ENCODE peak calls at places on chromosomes 11 and 22, in five cellular contexts. C is endothelial cell, B is body of pancreas, G is GM10248, Y is BJ. Q is an unnamed sample.

GRCh38 chr11:111982019-111982464 is 43.2 kb upstream of the DLAT start:
- DNase-seq in C (peak), B (peak), G (peak), Y (no peak), Q (peak)

GRCh38 chr11:66814678-66815077 is 28.6 kb upstream of the RCE1 start:
- DNase-seq in C (no peak), B (no peak), G (no peak), Y (no peak), Q (no peak)

GRCh38 chr22:41524809-41525449 is 19.3 kb downstream of the POLR3H start:
- DNase-seq in C (no peak), B (no peak), G (peak), Y (no peak), Q (no peak)

GRCh38 chr11:14578551-14578956 is 58.4 kb upstream of the PSMA1 start:
- DNase-seq in C (peak), B (peak), G (peak), Y (no peak), Q (no peak)

GRCh38 chr11:11458523-11458922 is 105.5 kb upstream of the CSNK2A3 start:
- DNase-seq in C (no peak), B (no peak), G (no peak), Y (no peak), Q (no peak)

GRCh38 chr11:57604289-57605010 is 7.0 kb downstream of the SERPING1 start:
- DNase-seq in C (peak), B (no peak), G (no peak), Y (no peak), Q (no peak)

GRCh38 chr11:72807021-72807693 is 7.1 kb upstream of the ATG16L2 start:
- DNase-seq in C (no peak), B (no peak), G (no peak), Y (no peak), Q (no peak)

GRCh38 chr11:67289651-67290479 is 762 bp downstream of the ANKRD13D start:
- DNase-seq in C (no peak), B (peak), G (no peak), Y (no peak), Q (no peak)

GRCh38 chr11:100789500-100789899 is 102.4 kb downstream of the ARHGAP42 start:
- DNase-seq in C (no peak), B (peak), G (no peak), Y (no peak), Q (no peak)

GRCh38 chr11:119619665-119620064 is 109.3 kb downstream of the NECTIN1 start:
- DNase-seq in C (no peak), B (no peak), G (no peak), Y (no peak), Q (no peak)

GRCh38 chr22:33350961-33351360 is 292.8 kb upstream of the SYN3 start:
- DNase-seq in C (no peak), B (no peak), G (no peak), Y (no peak), Q (peak)

GRCh38 chr11:69178819-69179482 is 23.2 kb downstream of the SMIM38 start:
- DNase-seq in C (no peak), B (peak), G (no peak), Y (no peak), Q (no peak)

GRCh38 chr11:41498726-41499125 is 39.3 kb upstream of the LRRC4C start:
- DNase-seq in C (no peak), B (no peak), G (no peak), Y (no peak), Q (no peak)

GRCh38 chr11:106491751-106492150 is 414.3 kb downstream of the AASDHPPT start:
- DNase-seq in C (no peak), B (no peak), G (no peak), Y (no peak), Q (no peak)

GRCh38 chr11:101442171-101442570 is 141.6 kb downstream of the TRPC6 start:
- DNase-seq in C (no peak), B (peak), G (no peak), Y (peak), Q (no peak)

GRCh38 chr11:726278-726915 is 20.4 kb downstream of the EPS8L2 start:
- DNase-seq in C (no peak), B (peak), G (peak), Y (no peak), Q (no peak)

GRCh38 chr11:76839326-76839725 is 21.4 kb upstream of the ACER3 start:
- DNase-seq in C (no peak), B (no peak), G (no peak), Y (no peak), Q (no peak)

GRCh38 chr22:38733329-38734202 is 22.2 kb downstream of the SUN2 start:
- DNase-seq in C (peak), B (peak), G (peak), Y (no peak), Q (no peak)

GRCh38 chr11:126375726-126376125 is 20.2 kb downstream of the ST3GAL4 start:
- DNase-seq in C (no peak), B (no peak), G (no peak), Y (peak), Q (no peak)

GRCh38 chr11:8363924-8364323 is 100.2 kb upstream of the LMO1 start:
- DNase-seq in C (no peak), B (peak), G (no peak), Y (no peak), Q (no peak)

GRCh38 chr11:21260101-21260500 is 590.7 kb downstream of the NELL1 start:
- DNase-seq in C (no peak), B (no peak), G (no peak), Y (no peak), Q (no peak)

GRCh38 chr11:98411777-98412176 is 609.0 kb upstream of the CNTN5 start:
- DNase-seq in C (no peak), B (no peak), G (no peak), Y (no peak), Q (no peak)

GRCh38 chr22:31451709-31452571 is 37.7 kb downstream of the EIF4ENIF1 start:
- DNase-seq in C (peak), B (no peak), G (peak), Y (peak), Q (peak)

GRCh38 chr11:121240650-121241299 is 51.8 kb upstream of the SC5D start:
- DNase-seq in C (no peak), B (no peak), G (no peak), Y (no peak), Q (no peak)

GRCh38 chr11:65503923-65504670 is 5.3 kb downstream of the MALAT1 start:
- DNase-seq in C (no peak), B (no peak), G (no peak), Y (no peak), Q (no peak)

GRCh38 chr11:110081462-110082233 is 11.5 kb upstream of the ZC3H12C start:
- DNase-seq in C (no peak), B (no peak), G (no peak), Y (no peak), Q (no peak)

GRCh38 chr11:13897606-13898276 is 64.8 kb upstream of the SPON1 start:
- DNase-seq in C (no peak), B (no peak), G (no peak), Y (no peak), Q (no peak)

GRCh38 chr11:57071829-57072228 is 83.1 kb downstream of the OR5AK2 start:
- DNase-seq in C (no peak), B (no peak), G (no peak), Y (peak), Q (no peak)

GRCh38 chr11:112523477-112523876 is 262.8 kb upstream of the PLET1 start:
- DNase-seq in C (no peak), B (peak), G (no peak), Y (no peak), Q (no peak)

GRCh38 chr11:65314501-65315203 is at the start of gene CDC42EP2:
- DNase-seq in C (peak), B (peak), G (peak), Y (no peak), Q (no peak)

GRCh38 chr11:123454060-123454651 is 24.1 kb downstream of the GRAMD1B start:
- DNase-seq in C (peak), B (no peak), G (no peak), Y (peak), Q (no peak)

GRCh38 chr11:10305964-10306918 is 1.4 kb downstream of the ADM start:
- DNase-seq in C (peak), B (no peak), G (peak), Y (no peak), Q (no peak)

GRCh38 chr11:46890665-46891064 is 27.7 kb downstream of the LRP4 start:
- DNase-seq in C (no peak), B (no peak), G (no peak), Y (no peak), Q (no peak)

GRCh38 chr22:28014141-28015055 is 95.3 kb upstream of the PITPNB start:
- DNase-seq in C (no peak), B (no peak), G (no peak), Y (no peak), Q (no peak)

GRCh38 chr11:133927690-133928627 is 28.8 kb downstream of the IGSF9B start:
- DNase-seq in C (peak), B (peak), G (peak), Y (no peak), Q (no peak)
- TF ChIP-seq CTCF in C (peak), B (peak), G (peak), Y (peak), Q (peak)

GRCh38 chr11:17405232-17406005 is 17.0 kb upstream of the KCNJ11 start:
- DNase-seq in C (no peak), B (peak), G (no peak), Y (no peak), Q (no peak)
- TF ChIP-seq CTCF in C (no peak), B (peak), G (no peak), Y (peak), Q (no peak)

GRCh38 chr22:19772673-19773469 is 12.3 kb downstream of the TBX1 start:
- DNase-seq in C (peak), B (no peak), G (no peak), Y (no peak), Q (no peak)
- TF ChIP-seq CTCF in C (no peak), B (no peak), G (no peak), Y (no peak), Q (no peak)

GRCh38 chr11:104338186-104338585 is 174.2 kb upstream of the PDGFD start:
- DNase-seq in C (no peak), B (no peak), G (no peak), Y (no peak), Q (no peak)

GRCh38 chr11:104339383-104339831 is 175.5 kb upstream of the PDGFD start:
- DNase-seq in C (no peak), B (no peak), G (no peak), Y (no peak), Q (no peak)

GRCh38 chr11:104343578-104343977 is 179.6 kb upstream of the PDGFD start:
- DNase-seq in C (no peak), B (no peak), G (no peak), Y (no peak), Q (no peak)
- TF ChIP-seq CTCF in C (peak), B (peak), G (peak), Y (peak), Q (peak)

GRCh38 chr11:134202661-134203060 is 21.1 kb downstream of the NCAPD3 start:
- DNase-seq in C (no peak), B (no peak), G (no peak), Y (no peak), Q (no peak)

GRCh38 chr11:134196756-134197155 is 27.0 kb downstream of the NCAPD3 start:
- DNase-seq in C (no peak), B (no peak), G (no peak), Y (no peak), Q (no peak)

GRCh38 chr11:134200688-134201087 is 23.1 kb downstream of the NCAPD3 start:
- DNase-seq in C (no peak), B (no peak), G (no peak), Y (no peak), Q (no peak)

GRCh38 chr11:134199531-134199930 is 24.2 kb downstream of the NCAPD3 start:
- DNase-seq in C (no peak), B (no peak), G (no peak), Y (no peak), Q (no peak)
- TF ChIP-seq CTCF in C (no peak), B (no peak), G (no peak), Y (no peak), Q (no peak)

DNA sequence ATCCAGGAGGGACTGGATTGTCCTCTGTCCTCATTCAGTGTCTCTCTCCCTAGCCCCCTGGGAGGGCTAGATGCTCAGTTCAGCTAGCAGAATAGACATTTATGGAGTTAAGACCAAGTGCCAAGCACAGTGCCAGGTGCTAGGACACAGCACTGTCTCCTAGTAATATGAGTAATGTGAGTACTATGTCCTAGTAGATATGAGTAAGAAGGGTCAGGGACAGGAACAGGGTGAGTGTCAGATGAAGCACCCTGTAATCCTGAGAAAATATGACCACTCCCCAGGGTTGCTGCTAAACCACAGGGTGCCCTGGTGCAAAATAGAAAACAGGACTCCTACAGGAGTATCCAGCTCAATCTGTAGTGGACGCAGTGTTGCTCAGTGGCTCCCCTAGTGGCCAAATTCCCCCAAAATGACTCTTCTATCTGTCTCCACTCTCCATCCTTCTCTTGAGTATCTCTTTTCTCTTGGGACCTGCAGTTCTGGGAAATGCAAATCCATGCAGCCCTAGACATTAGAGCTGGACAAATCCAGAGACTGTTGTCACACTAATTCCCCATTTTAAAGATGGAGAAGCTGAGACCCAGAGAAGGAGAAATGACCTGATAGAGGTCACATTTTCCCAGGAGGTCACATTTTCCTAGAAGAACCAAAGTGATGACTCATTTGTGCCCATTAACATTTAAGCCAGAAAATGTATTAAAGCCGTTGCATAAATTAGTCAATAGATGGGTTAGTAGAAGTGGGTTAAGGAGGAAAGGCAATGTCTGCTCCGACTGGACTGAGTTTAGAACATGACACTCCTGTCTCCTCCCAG is 214.3 kb downstream of the NXPE2 start:
- DNase-seq in C (peak), B (no peak), G (no peak), Y (no peak), Q (no peak)
- TF ChIP-seq CTCF in C (peak), B (no peak), G (peak), Y (no peak), Q (peak)

DNA sequence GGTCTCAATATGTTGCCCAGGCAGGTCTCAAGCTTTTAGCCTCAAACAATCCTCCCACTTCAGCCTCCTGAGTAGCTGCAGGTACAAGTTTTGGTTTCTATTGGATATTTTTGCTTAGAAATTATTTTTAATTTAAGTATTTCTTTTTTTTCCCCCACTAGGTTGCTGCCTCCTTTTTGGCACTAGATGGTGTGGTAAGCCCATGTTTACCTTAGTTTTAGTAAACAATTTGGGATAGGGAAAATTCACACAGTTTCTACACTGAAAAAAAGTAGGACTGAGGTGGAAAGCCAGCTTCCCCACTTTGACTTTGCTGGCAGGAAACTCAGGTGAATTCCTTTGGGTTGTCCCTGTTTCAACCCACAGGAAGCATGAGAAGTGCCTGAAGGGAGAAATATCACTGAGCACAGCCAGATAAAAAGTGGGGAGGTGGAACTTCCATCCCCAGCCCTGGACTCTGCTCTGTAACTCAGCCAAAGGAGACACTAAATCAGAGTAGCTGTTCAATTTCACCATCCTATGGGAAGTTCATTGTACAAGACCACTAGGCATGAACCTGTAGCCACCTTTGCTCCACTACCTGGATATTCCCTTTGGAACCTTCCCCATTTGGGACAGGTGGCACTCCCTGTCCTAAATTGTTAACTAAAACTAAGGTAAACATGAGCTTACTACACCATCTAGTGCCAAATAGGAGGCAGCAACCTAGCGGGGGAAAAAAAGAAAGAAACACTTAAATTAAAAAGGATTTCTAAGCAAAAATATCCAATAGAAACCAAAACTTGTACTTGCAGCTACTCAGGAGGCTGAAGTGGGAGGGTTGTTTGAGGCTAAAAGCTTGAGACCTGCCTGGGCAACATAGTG is 154.4 kb upstream of the FAT3 start:
- DNase-seq in C (no peak), B (no peak), G (no peak), Y (no peak), Q (no peak)
- TF ChIP-seq CTCF in C (no peak), B (no peak), G (no peak), Y (peak), Q (no peak)

DNA sequence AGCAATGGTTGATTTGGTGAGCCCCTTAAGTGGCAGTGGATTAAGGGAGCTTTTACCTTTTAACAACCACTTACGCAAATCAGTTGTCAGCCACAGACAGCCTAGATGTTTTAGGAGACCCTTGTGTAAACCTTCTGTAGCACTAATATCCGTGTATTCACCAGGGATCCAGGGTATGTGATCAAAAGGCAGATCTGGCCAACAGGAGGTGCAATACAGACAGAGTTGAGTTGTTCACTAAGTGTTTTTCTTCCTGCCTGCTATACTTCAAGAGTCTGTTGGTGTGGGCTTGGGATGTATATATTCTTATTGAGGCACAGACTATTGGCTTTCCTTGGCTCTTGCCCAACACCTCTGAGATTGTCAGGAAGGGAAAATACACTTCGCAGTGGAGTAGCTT is 175.1 kb downstream of the FAT3 start:
- DNase-seq in C (no peak), B (no peak), G (no peak), Y (no peak), Q (no peak)
- TF ChIP-seq CTCF in C (no peak), B (no peak), G (no peak), Y (no peak), Q (no peak)

GRCh38 chr11:116913000-116913399 is 75.6 kb upstream of the APOA1 start:
- DNase-seq in C (no peak), B (no peak), G (no peak), Y (peak), Q (no peak)

GRCh38 chr11:116911981-116912734 is 74.7 kb upstream of the APOA1 start:
- DNase-seq in C (no peak), B (no peak), G (no peak), Y (no peak), Q (no peak)

GRCh38 chr11:116909245-116909644 is 71.8 kb upstream of the APOA1 start:
- DNase-seq in C (no peak), B (no peak), G (no peak), Y (no peak), Q (no peak)

GRCh38 chr11:116910847-116911246 is 73.4 kb upstream of the APOA1 start:
- DNase-seq in C (no peak), B (no peak), G (no peak), Y (no peak), Q (no peak)

DNA sequence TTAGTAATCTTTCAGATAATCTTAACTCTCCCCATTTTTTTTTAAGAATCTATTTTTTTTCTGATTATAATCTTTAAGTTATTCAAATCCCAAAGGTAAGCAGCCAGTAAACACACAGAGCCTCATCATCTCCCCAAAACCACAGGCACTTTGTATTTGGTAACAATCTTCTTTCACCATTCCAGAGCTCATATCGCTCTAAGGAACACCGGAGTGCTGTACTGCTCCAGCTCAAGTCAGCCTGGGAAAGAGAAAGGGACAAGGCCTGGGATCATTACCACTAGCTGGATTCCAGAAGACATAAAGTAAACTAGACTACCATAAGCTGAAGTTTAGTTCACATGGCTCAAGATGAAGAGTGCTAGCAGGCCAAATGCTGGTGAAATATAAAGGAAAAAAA is 73.0 kb upstream of the APOA1 start:
- DNase-seq in C (no peak), B (no peak), G (no peak), Y (no peak), Q (no peak)
- TF ChIP-seq CTCF in C (no peak), B (no peak), G (no peak), Y (no peak), Q (no peak)

GRCh38 chr22:29307658-29308147 is 1.3 kb downstream of the GAS2L1 start:
- DNase-seq in C (no peak), B (no peak), G (peak), Y (no peak), Q (no peak)

GRCh38 chr22:29305836-29306174 is 645 bp upstream of the GAS2L1 start:
- DNase-seq in C (no peak), B (no peak), G (no peak), Y (no peak), Q (no peak)

GRCh38 chr22:29306175-29306829 is at the start of gene GAS2L1:
- DNase-seq in C (peak), B (peak), G (peak), Y (no peak), Q (no peak)

GRCh38 chr22:29308148-29308790 is 1.8 kb downstream of the GAS2L1 start:
- DNase-seq in C (no peak), B (no peak), G (no peak), Y (no peak), Q (no peak)

GRCh38 chr22:29306830-29307657 is 594 bp downstream of the GAS2L1 start:
- DNase-seq in C (peak), B (peak), G (peak), Y (no peak), Q (no peak)
- TF ChIP-seq CTCF in C (no peak), B (peak), G (no peak), Y (no peak), Q (no peak)